ENCODE peak calls at places on chromosomes 2 and 18, in seven cellular contexts. P, I, V, X, S, N and C are unnamed samples.

GRCh38 chr2:37250869-37251740 is 19.6 kb downstream of the NDUFAF7 start:
- DNase-seq in P (no peak), I (no peak), V (no peak), X (no peak), S (no peak), N (no peak), C (no peak)

GRCh38 chr2:229713371-229714079 is 830 bp downstream of the DNER start:
- DNase-seq in P (no peak), I (peak; percentile 83), V (peak; percentile 32), X (peak; percentile 25), S (peak; percentile 10), N (peak; percentile 62), C (peak; percentile 26)

GRCh38 chr2:65686928-65687521 is 254.6 kb upstream of the SPRED2 start:
- DNase-seq in P (no peak), I (no peak), V (no peak), X (no peak), S (no peak), N (no peak), C (no peak)

GRCh38 chr2:105641389-105641811 is 103.3 kb upstream of the NCK2 start:
- DNase-seq in P (no peak), I (peak; percentile 90), V (no peak), X (no peak), S (no peak), N (no peak), C (no peak)

GRCh38 chr2:232103140-232103737 is 141.7 kb downstream of the DIS3L2 start:
- DNase-seq in P (no peak), I (no peak), V (no peak), X (no peak), S (no peak), N (no peak), C (no peak)

GRCh38 chr2:212711851-212712250 is 173.2 kb upstream of the ERBB4 start:
- DNase-seq in P (no peak), I (no peak), V (no peak), X (no peak), S (no peak), N (no peak), C (no peak)

GRCh38 chr2:119233326-119234020 is 9.8 kb downstream of the STEAP3 start:
- DNase-seq in P (no peak), I (no peak), V (peak; percentile 64), X (no peak), S (peak; percentile 45), N (no peak), C (peak; percentile 80)

GRCh38 chr2:232869138-232870001 is 694 bp upstream of the SNORC start:
- DNase-seq in P (no peak), I (no peak), V (no peak), X (no peak), S (no peak), N (peak; percentile 46), C (no peak)

GRCh38 chr2:82790277-82791021 is 1668.6 kb downstream of the SUCLG1 start:
- DNase-seq in P (peak; percentile 12), I (no peak), V (no peak), X (no peak), S (no peak), N (no peak), C (no peak)

GRCh38 chr18:31429623-31430022 is 17.9 kb upstream of the DSG3 start:
- DNase-seq in P (peak; percentile 80), I (no peak), V (no peak), X (no peak), S (no peak), N (no peak), C (no peak)